ENCODE peak calls at places on chromosome 5, in eight cellular contexts. T, C, O, X, D, H, Z and B are unnamed samples.
A peak's percentile ranks its signal among the peaks of the same experiment; 100 is the strongest.

GRCh38 chr5:80160242-80160641 is 95.6 kb downstream of the SERINC5 start:
- DNase-seq in T (no peak), C (no peak), O (no peak), X (no peak), D (no peak), H (no peak), Z (no peak), B (no peak)

GRCh38 chr5:172450861-172451695 is 3.2 kb downstream of the SH3PXD2B start:
- DNase-seq in T (peak; percentile 66), C (peak; percentile 56), O (no peak), X (no peak), D (no peak), H (no peak), Z (no peak), B (no peak)

GRCh38 chr5:74326571-74327338 is 313.8 kb downstream of the ENC1 start:
- DNase-seq in T (no peak), C (peak; percentile 94), O (no peak), X (peak; percentile 78), D (peak; percentile 25), H (peak; percentile 96), Z (peak; percentile 100), B (peak; percentile 93)

GRCh38 chr5:99037668-99038067 is 108.9 kb upstream of the CHD1 start:
- DNase-seq in T (no peak), C (no peak), O (no peak), X (no peak), D (no peak), H (peak; percentile 24), Z (no peak), B (no peak)

GRCh38 chr5:175305251-175305650 is 138.7 kb downstream of the DRD1 start:
- DNase-seq in T (no peak), C (no peak), O (no peak), X (no peak), D (no peak), H (no peak), Z (no peak), B (no peak)

GRCh38 chr5:128905225-128906110 is 59.8 kb upstream of the SLC27A6 start:
- DNase-seq in T (peak; percentile 18), C (no peak), O (peak; percentile 34), X (peak; percentile 20), D (peak; percentile 25), H (peak; percentile 47), Z (peak; percentile 60), B (peak; percentile 15)

GRCh38 chr5:127417534-127417933 is 99.9 kb upstream of the PRRC1 start:
- DNase-seq in T (no peak), C (no peak), O (no peak), X (no peak), D (no peak), H (no peak), Z (no peak), B (no peak)

GRCh38 chr5:82694886-82695285 is 382.3 kb downstream of the TMEM167A start:
- DNase-seq in T (no peak), C (no peak), O (no peak), X (no peak), D (no peak), H (no peak), Z (no peak), B (no peak)

GRCh38 chr5:112119969-112120368 is 299.1 kb downstream of the EPB41L4A start:
- DNase-seq in T (no peak), C (no peak), O (no peak), X (no peak), D (no peak), H (no peak), Z (no peak), B (no peak)

GRCh38 chr5:178237431-178238312 is 5.1 kb upstream of the PHYKPL start:
- DNase-seq in T (no peak), C (no peak), O (no peak), X (no peak), D (no peak), H (no peak), Z (no peak), B (no peak)

GRCh38 chr5:142017832-142018427 is 5.1 kb upstream of the GNPDA1 start:
- DNase-seq in T (no peak), C (no peak), O (no peak), X (no peak), D (no peak), H (peak; percentile 31), Z (peak; percentile 91), B (no peak)

GRCh38 chr5:88883566-88884434 is 816 bp upstream of the MEF2C start:
- DNase-seq in T (peak; percentile 67), C (no peak), O (peak; percentile 79), X (peak; percentile 33), D (peak; percentile 58), H (peak; percentile 76), Z (peak; percentile 63), B (no peak)

GRCh38 chr5:23084815-23085214 is 231.7 kb upstream of the CDH12 start:
- DNase-seq in T (no peak), C (no peak), O (no peak), X (no peak), D (no peak), H (no peak), Z (no peak), B (no peak)

GRCh38 chr5:16612007-16612406 is 4.8 kb downstream of the RETREG1 start:
- DNase-seq in T (no peak), C (no peak), O (no peak), X (no peak), D (no peak), H (no peak), Z (no peak), B (no peak)

GRCh38 chr5:120640793-120641192 is 176.7 kb downstream of the PRR16 start:
- DNase-seq in T (no peak), C (no peak), O (no peak), X (no peak), D (no peak), H (no peak), Z (no peak), B (no peak)

GRCh38 chr5:60334281-60334713 is 365.7 kb downstream of the DEPDC1B start:
- DNase-seq in T (no peak), C (no peak), O (no peak), X (peak; percentile 58), D (no peak), H (peak; percentile 90), Z (peak; percentile 44), B (no peak)

GRCh38 chr5:175814676-175815075 is 56.7 kb upstream of the CPLX2 start:
- DNase-seq in T (no peak), C (peak; percentile 90), O (no peak), X (peak; percentile 46), D (no peak), H (peak; percentile 61), Z (peak; percentile 64), B (no peak)

GRCh38 chr5:67790390-67790789 is 425.2 kb upstream of the PIK3R1 start:
- DNase-seq in T (no peak), C (no peak), O (no peak), X (no peak), D (no peak), H (no peak), Z (no peak), B (no peak)

GRCh38 chr5:35857606-35858205 is 1.0 kb downstream of the IL7R start:
- DNase-seq in T (no peak), C (no peak), O (no peak), X (peak; percentile 75), D (no peak), H (no peak), Z (peak; percentile 49), B (peak; percentile 85)

GRCh38 chr5:171676286-171676944 is 109.2 kb upstream of the SMIM23 start:
- DNase-seq in T (no peak), C (no peak), O (no peak), X (no peak), D (no peak), H (no peak), Z (no peak), B (no peak)

DNA sequence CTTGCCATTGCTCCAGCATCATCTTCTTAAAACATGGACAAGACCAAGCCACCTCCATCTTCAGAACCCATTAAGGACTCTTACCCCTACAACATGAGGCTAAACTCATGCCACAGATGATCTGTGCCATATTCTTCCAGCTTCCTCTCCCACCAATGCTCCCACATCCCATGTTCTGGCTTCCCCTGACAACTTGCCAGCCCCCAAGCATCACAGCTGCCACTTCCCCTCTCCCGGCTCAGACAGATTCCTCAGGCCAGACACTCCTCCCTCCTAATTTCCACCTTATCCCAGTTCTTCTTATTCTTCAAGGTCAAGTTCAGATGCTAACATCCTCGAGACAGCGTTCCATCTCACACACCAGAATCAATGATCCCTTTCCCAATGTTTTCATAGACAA is 57.8 kb downstream of the ANKH start:
- DNase-seq in T (no peak), C (no peak), O (no peak), X (no peak), D (no peak), H (no peak), Z (no peak), B (no peak)
- TF ChIP-seq CTCF in T (no peak), C (no peak), O (no peak), X (no peak), D (no peak), H (no peak), Z (no peak), B (no peak)

DNA sequence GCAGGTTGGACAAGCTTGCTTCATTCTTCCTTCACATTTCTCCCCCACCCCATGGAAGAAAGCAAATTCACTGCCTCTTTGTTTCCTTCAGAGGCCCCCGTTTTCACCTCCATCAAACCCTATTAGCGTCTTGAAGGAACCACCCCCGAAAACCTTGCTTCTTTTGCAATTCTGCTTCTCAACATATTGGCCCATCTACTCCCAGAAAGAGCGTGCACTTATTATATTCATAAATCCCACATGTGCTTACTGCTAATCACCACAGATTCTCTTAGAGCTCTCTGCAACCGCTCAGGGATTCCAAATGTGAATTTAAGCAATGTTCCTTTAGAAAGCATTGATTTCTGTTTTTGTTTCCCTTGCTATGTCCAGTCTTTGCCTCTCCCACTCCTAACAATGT is 1.1 kb downstream of the F2RL2 start:
- DNase-seq in T (no peak), C (no peak), O (no peak), X (no peak), D (no peak), H (no peak), Z (no peak), B (peak; percentile 25)
- H3K4me3 ChIP-seq in T (no peak overlapping the region), C (no peak overlapping the region), O (no peak overlapping the region), X (peak overlapping the region; percentile 52), D (no peak overlapping the region), H (peak overlapping the region; percentile 29), Z (peak overlapping the region; percentile 10), B (peak overlapping the region; percentile 62)

DNA sequence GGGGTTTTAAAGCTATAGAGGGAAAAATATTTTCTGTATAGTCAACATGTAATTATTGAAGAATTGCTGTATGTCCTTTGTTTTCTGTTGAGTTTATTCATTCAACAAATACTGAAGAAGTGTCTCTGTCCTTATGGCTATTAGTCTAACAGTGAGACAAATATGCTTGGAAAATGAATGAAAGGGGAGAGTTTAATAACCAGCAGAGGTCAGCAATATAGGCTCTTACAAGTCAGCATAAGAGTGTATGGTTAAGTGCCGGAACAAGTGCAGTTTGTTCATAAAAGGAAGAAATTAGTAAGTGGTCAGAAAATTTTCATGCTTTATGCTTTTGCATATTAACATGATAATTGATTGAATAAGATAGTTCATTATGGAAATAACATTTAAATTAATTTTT is 3.6 kb downstream of the SCAMP1 start:
- DNase-seq in T (no peak), C (no peak), O (no peak), X (no peak), D (no peak), H (no peak), Z (no peak), B (no peak)
- TF ChIP-seq CTCF in T (no peak), C (peak; percentile 32), O (no peak), X (no peak), D (no peak), H (no peak), Z (no peak), B (no peak)

DNA sequence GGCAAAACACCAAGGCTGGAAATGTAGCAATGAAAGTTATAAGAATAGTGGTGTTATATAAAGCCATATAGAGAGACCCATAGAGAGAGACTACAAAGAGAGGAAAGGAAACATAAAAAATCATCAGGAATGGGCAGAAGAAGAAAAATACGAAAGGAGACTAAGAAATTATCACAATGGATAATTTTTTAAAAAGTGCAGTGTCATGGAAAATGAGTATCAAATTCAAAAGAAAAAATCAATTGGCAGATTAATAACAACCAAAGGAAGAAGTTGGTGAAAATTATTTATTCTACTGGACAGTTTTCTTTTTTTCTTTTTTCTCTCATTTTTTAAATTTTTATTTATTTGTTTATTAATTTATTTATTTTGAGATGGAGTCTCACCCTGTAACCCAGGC is 1488.4 kb upstream of the WWC1 start:
- DNase-seq in T (no peak), C (no peak), O (no peak), X (no peak), D (no peak), H (no peak), Z (no peak), B (no peak)
- H3K4me3 ChIP-seq in T (no peak overlapping the region), C (no peak overlapping the region), O (no peak overlapping the region), X (no peak overlapping the region), D (no peak overlapping the region), H (no peak overlapping the region), Z (no peak overlapping the region), B (no peak overlapping the region)